ENCODE peak calls at places on chromosomes 3 and 15, in ten cellular contexts. N, K, Q, X, A, M, U, H, E and W are unnamed samples.

GRCh38 chr3:172332256-172333041 is 115.8 kb downstream of the GHSR start:
- DNase-seq in N (peak), K (no peak), Q (no peak), X (peak), A (peak), M (peak), U (peak), H (peak), E (peak), W (no peak)

GRCh38 chr15:62985768-62986167 is 56.8 kb upstream of the TPM1 start:
- DNase-seq in N (no peak), K (peak), Q (no peak), X (no peak), A (no peak), M (no peak), U (no peak), H (no peak), E (no peak), W (no peak)

GRCh38 chr3:59425942-59426341 is 376.1 kb upstream of the CFAP20DC start:
- DNase-seq in N (no peak), K (no peak), Q (no peak), X (no peak), A (no peak), M (no peak), U (no peak), H (no peak), E (peak), W (no peak)

GRCh38 chr3:184259878-184260570 is 1.3 kb downstream of the CAMK2N2 start:
- DNase-seq in N (peak), K (no peak), Q (no peak), X (no peak), A (peak), M (peak), U (peak), H (peak), E (peak), W (no peak)

GRCh38 chr15:63922551-63923315 is 89.0 kb upstream of the HERC1 start:
- DNase-seq in N (no peak), K (no peak), Q (no peak), X (peak), A (no peak), M (no peak), U (no peak), H (peak), E (no peak), W (no peak)

GRCh38 chr3:7545334-7545733 is 684.4 kb downstream of the GRM7 start:
- DNase-seq in N (no peak), K (no peak), Q (no peak), X (no peak), A (no peak), M (no peak), U (no peak), H (no peak), E (no peak), W (no peak)

GRCh38 chr3:101852983-101853382 is 3.7 kb downstream of the NFKBIZ start:
- DNase-seq in N (no peak), K (no peak), Q (no peak), X (no peak), A (no peak), M (no peak), U (no peak), H (no peak), E (no peak), W (no peak)

GRCh38 chr15:64803526-64803925 is 21.9 kb downstream of the PIF1 start:
- DNase-seq in N (no peak), K (no peak), Q (no peak), X (no peak), A (no peak), M (no peak), U (no peak), H (no peak), E (no peak), W (no peak)

GRCh38 chr15:74175271-74176191 is 2.0 kb downstream of the ISLR start:
- DNase-seq in N (no peak), K (no peak), Q (no peak), X (no peak), A (peak), M (no peak), U (no peak), H (peak), E (no peak), W (no peak)

GRCh38 chr15:50339717-50340116 is 15.3 kb downstream of the GABPB1 start:
- DNase-seq in N (no peak), K (no peak), Q (no peak), X (no peak), A (no peak), M (no peak), U (no peak), H (no peak), E (no peak), W (no peak)

GRCh38 chr3:11845661-11846060 is 1.0 kb downstream of the TAMM41 start:
- DNase-seq in N (peak), K (no peak), Q (no peak), X (no peak), A (no peak), M (no peak), U (no peak), H (no peak), E (peak), W (no peak)

GRCh38 chr3:11847035-11847394 is 330 bp upstream of the TAMM41 start:
- DNase-seq in N (no peak), K (no peak), Q (no peak), X (no peak), A (no peak), M (no peak), U (no peak), H (no peak), E (no peak), W (no peak)

GRCh38 chr3:11844891-11845290 is 1.8 kb downstream of the TAMM41 start:
- DNase-seq in N (no peak), K (no peak), Q (no peak), X (no peak), A (no peak), M (no peak), U (no peak), H (no peak), E (no peak), W (no peak)

GRCh38 chr3:11847607-11848006 is 922 bp upstream of the TAMM41 start:
- DNase-seq in N (peak), K (no peak), Q (no peak), X (no peak), A (peak), M (no peak), U (no peak), H (no peak), E (peak), W (no peak)

DNA sequence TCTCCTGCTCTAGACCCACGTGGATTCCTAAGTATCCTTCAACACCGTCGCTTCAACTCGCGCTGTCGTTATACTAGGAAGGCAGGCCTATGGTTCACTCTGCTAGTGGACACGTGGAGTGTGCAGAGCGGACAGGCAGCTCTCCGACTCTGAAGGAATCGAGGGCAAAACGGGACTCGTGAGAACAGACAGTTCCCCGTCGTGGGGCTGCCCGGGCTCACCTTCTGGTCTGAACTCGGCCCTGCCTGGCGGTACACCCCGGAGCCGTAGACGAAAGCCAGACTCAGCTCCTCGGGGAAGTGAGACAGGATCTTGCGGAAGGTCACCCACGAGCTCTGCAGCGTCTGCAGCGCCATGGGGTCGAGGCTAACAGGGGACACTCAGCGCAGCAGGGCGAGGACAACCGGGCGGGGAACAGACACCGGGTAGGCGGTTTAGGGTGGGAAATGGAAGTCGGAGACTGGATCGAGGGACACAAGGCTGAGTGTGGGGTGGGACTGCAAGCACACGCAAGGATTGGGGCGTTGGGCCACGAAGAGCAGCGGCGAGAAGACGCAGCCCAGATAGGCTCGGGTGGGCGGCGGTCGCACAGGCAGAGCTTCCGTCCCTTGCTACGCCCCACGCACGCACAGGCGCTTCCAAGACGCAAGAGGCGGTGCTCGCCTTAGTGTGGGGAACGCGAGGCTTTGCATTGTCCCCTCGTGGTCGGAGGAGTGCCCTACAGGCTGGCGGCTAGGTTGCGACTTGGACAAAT is at the start of gene TAMM41:
- DNase-seq in N (peak), K (peak), Q (peak), X (peak), A (peak), M (peak), U (peak), H (peak), E (peak), W (peak)
- TF ChIP-seq CTCF in N (peak), K (peak), Q (peak), X (peak), A (peak), M (peak), U (no peak), H (peak), E (peak), W (peak)

GRCh38 chr15:39787479-39787878 is 4.8 kb upstream of the FSIP1 start:
- DNase-seq in N (no peak), K (no peak), Q (no peak), X (no peak), A (peak), M (no peak), U (no peak), H (no peak), E (no peak), W (no peak)
- TF ChIP-seq CTCF in N (no peak), K (no peak), Q (no peak), X (no peak), A (no peak), M (no peak), U (no peak), H (no peak), E (no peak), W (no peak)

GRCh38 chr15:47682661-47683060 is 34.6 kb upstream of the SEMA6D start:
- DNase-seq in N (no peak), K (no peak), Q (no peak), X (no peak), A (no peak), M (no peak), U (no peak), H (no peak), E (no peak), W (no peak)

GRCh38 chr15:47688573-47689086 is 28.7 kb upstream of the SEMA6D start:
- DNase-seq in N (no peak), K (peak), Q (no peak), X (peak), A (no peak), M (no peak), U (no peak), H (no peak), E (no peak), W (peak)

GRCh38 chr15:47685141-47685870 is 32.0 kb upstream of the SEMA6D start:
- DNase-seq in N (no peak), K (peak), Q (no peak), X (peak), A (no peak), M (no peak), U (no peak), H (no peak), E (no peak), W (no peak)
- TF ChIP-seq CTCF in N (no peak), K (peak), Q (no peak), X (no peak), A (peak), M (no peak), U (no peak), H (peak), E (no peak), W (no peak)

GRCh38 chr3:114213669-114214541 is 23.5 kb downstream of the ZNF80 start:
- DNase-seq in N (peak), K (peak), Q (peak), X (peak), A (peak), M (no peak), U (no peak), H (peak), E (peak), W (peak)
- TF ChIP-seq CTCF in N (no peak), K (peak), Q (no peak), X (peak), A (peak), M (no peak), U (no peak), H (peak), E (no peak), W (no peak)